ENCODE peak calls at places on chromosomes 16 and 17, in nine cellular contexts. M, P, T, C, D, X, V, Z and U are unnamed samples.
A peak's percentile ranks its signal among the peaks of the same experiment; 100 is the strongest.

GRCh38 chr16:138049-138417 is 440 bp downstream of the NPRL3 start:
- DNase-seq in M (peak; percentile 65), P (peak; percentile 57), T (no peak), C (no peak), D (peak; percentile 48), X (no peak), V (no peak), Z (no peak), U (peak; percentile 45)

GRCh38 chr16:50778284-50779163 is 36.6 kb downstream of the CYLD start:
- DNase-seq in M (no peak), P (no peak), T (no peak), C (no peak), D (no peak), X (no peak), V (no peak), Z (no peak), U (no peak)

GRCh38 chr16:74501484-74502479 is 80.5 kb upstream of the CLEC18B start:
- DNase-seq in M (no peak), P (no peak), T (no peak), C (no peak), D (no peak), X (no peak), V (no peak), Z (no peak), U (no peak)

GRCh38 chr16:22813946-22814325 is at the start of gene HS3ST2:
- DNase-seq in M (peak; percentile 61), P (peak; percentile 75), T (no peak), C (peak; percentile 3), D (no peak), X (no peak), V (no peak), Z (no peak), U (peak; percentile 43)

GRCh38 chr16:55822280-55822810 is 10.6 kb downstream of the CES1 start:
- DNase-seq in M (no peak), P (no peak), T (no peak), C (no peak), D (no peak), X (no peak), V (no peak), Z (no peak), U (no peak)

GRCh38 chr16:6725634-6726331 is 606.9 kb upstream of the RBFOX1 start:
- DNase-seq in M (no peak), P (no peak), T (no peak), C (no peak), D (no peak), X (no peak), V (no peak), Z (no peak), U (no peak)

GRCh38 chr16:47477680-47478079 is 16.5 kb downstream of the PHKB start:
- DNase-seq in M (no peak), P (no peak), T (no peak), C (peak; percentile 24), D (no peak), X (no peak), V (no peak), Z (no peak), U (no peak)

GRCh38 chr16:78437352-78437968 is 338.0 kb downstream of the WWOX start:
- DNase-seq in M (no peak), P (peak; percentile 53), T (peak; percentile 27), C (peak; percentile 4), D (peak; percentile 59), X (no peak), V (no peak), Z (no peak), U (peak; percentile 40)

GRCh38 chr17:4678448-4679026 is 25.4 kb downstream of the PELP1 start:
- DNase-seq in M (no peak), P (no peak), T (no peak), C (peak; percentile 72), D (no peak), X (peak; percentile 73), V (no peak), Z (peak; percentile 61), U (no peak)

GRCh38 chr17:42403150-42403549 is 14.9 kb upstream of the STAT3 start:
- DNase-seq in M (no peak), P (no peak), T (no peak), C (no peak), D (peak; percentile 64), X (no peak), V (no peak), Z (no peak), U (no peak)

GRCh38 chr17:3773511-3773910 is 27.5 kb downstream of the ITGAE start:
- DNase-seq in M (no peak), P (no peak), T (no peak), C (peak; percentile 20), D (no peak), X (no peak), V (no peak), Z (peak; percentile 14), U (no peak)

GRCh38 chr17:58344791-58345157 is 7.2 kb downstream of the SUPT4H1 start:
- DNase-seq in M (no peak), P (no peak), T (no peak), C (no peak), D (peak; percentile 79), X (no peak), V (no peak), Z (no peak), U (no peak)

GRCh38 chr16:86732621-86733297 is 154.4 kb downstream of the FOXL1 start:
- DNase-seq in M (peak; percentile 16), P (peak; percentile 54), T (no peak), C (peak; percentile 34), D (no peak), X (no peak), V (no peak), Z (no peak), U (no peak)

GRCh38 chr16:75758215-75758614 is 31.9 kb upstream of the CPHXL start:
- DNase-seq in M (no peak), P (no peak), T (no peak), C (peak; percentile 8), D (no peak), X (no peak), V (no peak), Z (no peak), U (no peak)

GRCh38 chr17:1153795-1154546 is 25.8 kb downstream of the ABR start:
- DNase-seq in M (peak; percentile 84), P (no peak), T (peak; percentile 47), C (peak; percentile 84), D (peak; percentile 56), X (peak; percentile 42), V (no peak), Z (no peak), U (no peak)

GRCh38 chr16:16871196-16871595 is 492.3 kb downstream of the NPIPA7 start:
- DNase-seq in M (no peak), P (no peak), T (no peak), C (no peak), D (no peak), X (no peak), V (no peak), Z (no peak), U (no peak)
- TF ChIP-seq CTCF in M (no peak), P (no peak), T (no peak), C (no peak), D (no peak), X (no peak), V (no peak), Z (no peak), U (no peak)

DNA sequence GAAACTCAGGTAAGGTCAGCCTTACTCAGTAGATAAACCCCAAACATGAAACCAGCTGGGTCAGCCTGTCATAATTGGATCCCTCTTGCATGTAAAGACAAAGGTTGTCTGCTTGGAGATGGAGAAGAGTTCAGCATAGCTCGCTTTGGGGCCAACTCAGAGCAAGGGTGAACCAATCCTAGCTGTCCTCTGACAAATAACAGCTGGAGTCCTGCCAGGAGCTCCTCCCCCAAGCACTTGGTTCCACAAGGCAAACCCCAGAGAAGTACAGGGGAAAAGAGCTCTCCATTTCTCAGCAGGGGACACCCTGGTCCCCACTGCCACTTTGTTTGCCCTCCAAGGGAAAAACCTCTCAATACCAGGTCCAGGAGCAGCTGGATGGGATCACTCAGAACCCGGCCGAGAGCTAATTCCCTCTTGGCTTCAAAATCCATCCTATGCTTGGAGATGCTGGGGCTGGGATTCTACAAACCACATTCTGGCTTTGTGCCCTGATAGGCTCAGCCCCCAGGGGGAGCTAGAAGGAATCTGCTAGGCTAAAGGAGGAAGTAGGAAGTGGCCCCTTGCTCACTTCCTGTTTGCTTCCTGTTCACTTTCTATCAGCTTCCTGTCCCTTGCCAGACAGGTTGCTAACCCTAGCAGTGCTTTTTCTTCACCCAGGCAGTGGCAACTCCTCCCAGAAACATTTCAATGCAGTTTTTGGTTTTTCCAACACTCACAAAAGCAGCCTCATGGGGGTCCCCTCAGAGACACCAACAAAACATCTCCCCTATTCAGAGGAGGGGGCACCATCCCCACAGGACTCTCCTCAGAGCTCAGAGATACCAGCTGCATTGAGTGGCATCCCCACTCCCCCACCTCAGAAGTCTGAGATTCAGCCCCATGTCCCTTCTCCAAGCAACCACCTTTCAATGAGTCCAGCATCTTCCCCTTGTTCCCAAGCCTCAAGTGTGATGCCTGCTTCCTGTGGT is 30.7 kb downstream of the CDRT4 start:
- DNase-seq in M (peak; percentile 86), P (peak; percentile 71), T (peak; percentile 40), C (peak; percentile 69), D (peak; percentile 89), X (no peak), V (no peak), Z (peak; percentile 52), U (no peak)
- TF ChIP-seq CTCF in M (no peak), P (peak; percentile 58), T (no peak), C (peak; percentile 42), D (no peak), X (peak; percentile 31), V (no peak), Z (peak; percentile 60), U (no peak)

DNA sequence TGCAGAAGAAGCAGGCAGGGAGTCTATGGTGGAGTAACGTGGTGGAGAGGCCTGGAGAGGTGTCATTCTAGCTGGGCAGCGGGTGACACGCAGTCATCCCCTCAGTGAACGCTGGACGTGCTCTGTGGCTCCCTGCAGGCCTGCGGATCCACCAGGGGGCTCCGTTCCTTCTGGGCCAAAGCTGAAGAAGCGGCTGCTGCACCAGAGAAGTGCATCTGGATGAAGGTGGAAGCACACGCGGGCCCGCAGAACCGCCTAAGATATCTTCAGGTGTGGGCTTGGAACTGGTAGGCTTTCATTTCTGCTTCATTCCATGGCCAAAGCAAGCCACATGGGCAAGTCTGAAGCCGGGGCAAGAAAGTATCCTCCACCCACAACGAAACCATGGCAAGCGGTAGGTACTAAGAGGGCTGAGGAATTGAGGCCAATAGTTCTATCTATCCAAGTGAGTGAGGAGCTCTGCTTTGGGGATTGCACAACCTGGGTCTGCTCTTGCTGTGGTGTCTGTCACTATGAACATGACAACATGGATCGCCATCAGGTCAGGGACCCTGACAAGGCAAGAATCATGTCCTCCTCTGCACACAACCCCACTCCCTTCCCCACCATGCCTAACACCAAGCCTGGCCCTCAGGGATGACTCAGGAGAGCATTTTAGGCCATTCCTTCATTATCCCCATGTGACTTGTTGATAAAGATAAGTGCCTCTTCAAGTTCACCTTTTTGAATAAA is 78.9 kb upstream of the FBXO47 start:
- DNase-seq in M (no peak), P (no peak), T (no peak), C (no peak), D (no peak), X (no peak), V (no peak), Z (no peak), U (no peak)
- TF ChIP-seq CTCF in M (no peak), P (no peak), T (no peak), C (no peak), D (no peak), X (no peak), V (no peak), Z (no peak), U (no peak)

GRCh38 chr16:82177555-82177954 is 7.5 kb upstream of the MPHOSPH6 start:
- DNase-seq in M (no peak), P (no peak), T (no peak), C (no peak), D (no peak), X (no peak), V (no peak), Z (no peak), U (no peak)
- TF ChIP-seq CTCF in M (no peak), P (no peak), T (no peak), C (no peak), D (no peak), X (no peak), V (no peak), Z (no peak), U (no peak)